ENCODE peak calls at places on chromosomes 7 and 10, in eight cellular contexts. U is psoas muscle, E is AG04450, V is osteoblast, D is fibroblast of lung, R is fibroblast of mammary gland, S is thoracic aorta, Y is foreskin fibroblast. Q is an unnamed sample.

GRCh38 chr7:89027781-89028180 is 232.2 kb upstream of the TEX47 start:
- DNase-seq in Y (no peak), V (no peak), D (no peak), E (no peak), R (no peak), S (no peak), U (no peak), Q (no peak)

GRCh38 chr7:98626393-98627061 is 9.4 kb downstream of the NPTX2 start:
- DNase-seq in S (no peak), U (no peak), D (no peak), Y (no peak), R (no peak), V (peak), E (no peak), Q (no peak)

GRCh38 chr10:130300608-130301025 is 164.4 kb downstream of the GLRX3 start:
- DNase-seq in Y (no peak), D (no peak), S (no peak), V (peak), R (peak), E (no peak), U (peak), Q (peak)

GRCh38 chr7:16755397-16755796 is 1.8 kb downstream of the TSPAN13 start:
- DNase-seq in V (no peak), D (peak), Y (peak), R (no peak), S (no peak), E (no peak), U (no peak), Q (no peak)

GRCh38 chr10:29245476-29245875 is 43.4 kb upstream of the LYZL1 start:
- DNase-seq in E (no peak), Y (no peak), D (no peak), S (no peak), R (no peak), V (peak), U (no peak), Q (no peak)

GRCh38 chr10:7054915-7055314 is 355.9 kb downstream of the SFMBT2 start:
- DNase-seq in S (no peak), Y (peak), E (no peak), R (peak), D (no peak), U (no peak), V (no peak), Q (peak)

GRCh38 chr7:114370177-114370576 is 44.4 kb upstream of the FOXP2 start:
- DNase-seq in D (no peak), S (no peak), Y (no peak), E (no peak), U (no peak), V (no peak), R (no peak), Q (no peak)

GRCh38 chr7:69683002-69683401 is 84.7 kb downstream of the AUTS2 start:
- DNase-seq in Y (no peak), S (no peak), R (no peak), E (no peak), U (no peak), D (no peak), V (no peak), Q (no peak)

GRCh38 chr7:148838905-148839304 is 45.2 kb downstream of the EZH2 start:
- DNase-seq in S (no peak), U (no peak), Y (no peak), R (no peak), V (no peak), D (no peak), E (no peak), Q (no peak)

GRCh38 chr10:17649836-17650235 is 5.9 kb downstream of the STAM start:
- DNase-seq in U (no peak), D (peak), S (no peak), V (peak), R (peak), Y (peak), E (no peak), Q (no peak)

GRCh38 chr10:69407621-69408301 is 9.0 kb downstream of the TACR2 start:
- DNase-seq in U (no peak), S (no peak), E (no peak), D (no peak), R (no peak), V (no peak), Y (peak), Q (no peak)

GRCh38 chr7:94223375-94224084 is 171.2 kb upstream of the COL1A2 start:
- DNase-seq in V (no peak), E (peak), Y (peak), R (peak), U (no peak), D (peak), S (no peak), Q (peak)

GRCh38 chr7:24858108-24858977 is 101.1 kb upstream of the GSDME start:
- DNase-seq in E (no peak), Y (no peak), V (peak), R (no peak), U (no peak), D (no peak), S (no peak), Q (no peak)

DNA sequence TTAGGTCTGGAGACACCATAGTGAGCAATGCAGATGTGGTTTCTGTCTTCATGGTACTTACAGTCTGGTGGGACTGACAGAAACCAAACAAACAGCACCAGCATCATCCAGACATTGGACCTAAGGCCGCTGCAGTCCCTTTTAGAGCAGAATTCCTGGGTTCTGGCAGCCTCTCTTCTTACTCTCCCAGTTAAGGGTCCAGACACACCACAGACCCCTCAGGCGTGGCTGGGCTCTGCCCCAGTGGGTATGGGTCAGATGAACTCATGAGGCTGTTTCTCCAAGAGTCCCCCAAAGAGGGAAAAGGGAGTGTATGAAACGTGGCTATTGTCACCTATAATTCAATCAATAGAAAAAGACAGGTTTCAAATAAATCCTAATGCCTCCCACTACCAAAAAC is 31.3 kb downstream of the PRLHR start:
- DNase-seq in U (no peak), E (no peak), D (no peak), V (no peak), R (no peak), S (no peak), Y (no peak), Q (no peak)
- H3K4me3 ChIP-seq in U (no peak), E (no peak), D (no peak), V (no peak), R (no peak), S (no peak), Y (no peak), Q (no peak)

DNA sequence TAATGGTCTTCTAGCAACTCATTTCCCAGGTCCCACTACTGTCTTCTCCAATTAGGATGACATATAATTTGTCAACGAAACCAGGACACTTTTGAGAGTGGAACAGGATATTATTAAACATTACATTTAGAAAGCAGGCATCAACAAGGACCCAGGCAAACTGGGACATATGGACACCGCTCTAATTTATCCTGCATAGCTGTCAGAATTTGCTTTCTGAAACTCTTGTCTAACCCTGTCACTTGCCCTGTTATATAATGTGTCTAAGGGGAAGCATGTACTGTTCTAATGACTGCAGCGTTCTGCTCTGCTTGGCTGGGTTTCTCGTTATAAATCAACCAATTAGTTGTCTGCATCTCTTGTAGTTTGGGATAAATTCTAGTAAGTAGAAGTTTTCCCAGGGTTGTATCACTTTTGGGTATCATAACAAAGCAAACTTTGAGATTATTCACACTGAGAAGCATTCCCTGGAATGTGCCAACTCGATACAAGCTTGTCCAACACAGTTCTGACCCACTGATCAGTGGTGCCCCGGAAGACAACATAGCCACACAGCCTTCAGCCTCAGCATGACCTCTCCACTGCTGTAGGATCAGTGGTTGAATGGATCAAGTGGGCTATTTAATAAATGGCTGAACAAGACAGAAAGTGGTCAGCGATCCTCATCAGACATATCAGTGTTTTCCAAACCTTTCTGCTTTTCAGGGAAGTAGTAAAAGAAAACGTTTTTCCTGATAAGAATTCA is 228.1 kb downstream of the KIF20B start:
- DNase-seq in S (no peak), D (no peak), U (no peak), V (no peak), E (no peak), R (no peak), Y (no peak), Q (no peak)
- TF ChIP-seq CTCF in S (no peak), D (no peak), U (no peak), V (no peak), E (no peak), R (no peak), Y (no peak), Q (no peak)

GRCh38 chr7:112572669-112573301 is 92.0 kb downstream of the LSMEM1 start:
- DNase-seq in D (no peak), Y (no peak), E (no peak), S (no peak), R (no peak), V (no peak), U (no peak), Q (no peak)

GRCh38 chr7:112571852-112572607 is 91.2 kb downstream of the LSMEM1 start:
- DNase-seq in U (no peak), S (no peak), Y (no peak), E (no peak), V (no peak), R (no peak), D (no peak), Q (no peak)

GRCh38 chr7:112575864-112576263 is 95.1 kb downstream of the LSMEM1 start:
- DNase-seq in S (no peak), V (no peak), D (no peak), R (no peak), Y (no peak), E (no peak), U (no peak), Q (no peak)

GRCh38 chr7:112579388-112579787 is 98.6 kb downstream of the LSMEM1 start:
- DNase-seq in R (no peak), U (no peak), E (no peak), S (no peak), Y (no peak), V (no peak), D (no peak), Q (no peak)

GRCh38 chr7:112573302-112574039 is 92.7 kb downstream of the LSMEM1 start:
- DNase-seq in Y (peak), U (no peak), D (peak), S (no peak), V (no peak), E (no peak), R (peak), Q (no peak)
- H3K4me3 ChIP-seq in Y (no peak), U (no peak), D (no peak), S (no peak), V (no peak), E (no peak), R (no peak), Q (no peak)

DNA sequence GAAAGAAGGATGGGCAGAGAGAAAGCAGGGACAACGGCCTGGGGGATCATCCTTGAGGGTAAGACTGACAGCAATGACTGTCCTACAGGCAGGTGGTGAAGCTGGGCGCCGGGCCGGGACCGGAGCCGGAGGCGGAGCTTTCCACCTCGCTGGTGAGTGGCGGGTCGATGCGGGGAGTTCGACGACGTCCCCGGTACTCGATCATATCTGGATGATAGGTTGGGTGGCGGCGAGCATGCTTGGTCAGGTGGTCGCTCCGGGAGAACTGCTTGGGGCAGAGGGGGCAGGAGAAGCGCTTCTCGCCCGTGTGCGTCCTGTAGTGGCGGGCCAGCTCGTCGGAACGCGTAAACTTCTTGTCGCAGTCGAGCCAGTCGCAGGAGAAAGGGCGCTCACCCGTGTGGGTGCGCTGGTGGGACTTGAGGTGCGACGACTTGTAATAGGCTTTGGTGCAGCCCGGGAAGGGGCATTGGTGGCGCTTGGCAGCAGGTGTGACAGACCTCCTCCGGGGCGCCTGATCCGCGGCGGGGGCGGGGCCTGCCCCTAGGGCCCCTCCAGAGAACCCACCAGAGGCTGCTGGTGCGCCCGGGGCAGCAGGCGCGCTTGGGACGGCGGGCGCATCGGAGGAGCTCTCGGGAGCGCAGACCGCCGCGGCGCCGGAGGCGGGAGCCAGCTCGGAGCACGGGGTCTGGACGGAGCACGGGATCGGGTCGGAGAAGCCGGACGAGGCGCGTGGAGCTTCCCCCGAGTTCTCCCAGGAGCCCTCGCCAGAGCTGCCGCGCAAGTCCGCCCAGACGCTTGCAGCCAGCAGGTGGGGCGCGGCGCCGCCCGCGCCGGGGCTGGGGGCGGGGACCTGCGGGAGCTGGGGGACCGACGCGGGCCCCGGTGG is 784 bp downstream of the KLF14 start:
- DNase-seq in U (peak), V (peak), S (no peak), Y (peak), R (peak), D (peak), E (no peak), Q (no peak)
- TF ChIP-seq CTCF in U (no peak), V (no peak), S (no peak), Y (no peak), R (no peak), D (no peak), E (no peak), Q (no peak)

GRCh38 chr7:101288439-101288838 is 33.2 kb downstream of the IFT22 start:
- DNase-seq in U (no peak), D (no peak), E (no peak), R (no peak), S (no peak), V (no peak), Y (no peak), Q (no peak)
- H3K4me3 ChIP-seq in U (no peak), D (no peak), E (no peak), R (no peak), S (no peak), V (no peak), Y (no peak), Q (no peak)

GRCh38 chr10:86031-86430 is 36.9 kb upstream of the TUBB8 start:
- DNase-seq in E (no peak), U (no peak), D (no peak), Y (no peak), S (no peak), R (no peak), V (no peak), Q (no peak)

GRCh38 chr10:90161-90560 is 41.1 kb upstream of the TUBB8 start:
- DNase-seq in V (no peak), E (no peak), R (no peak), D (no peak), U (no peak), Y (no peak), S (no peak), Q (no peak)

GRCh38 chr10:91313-91712 is 42.2 kb upstream of the TUBB8 start:
- DNase-seq in U (no peak), D (no peak), S (no peak), R (no peak), V (no peak), E (no peak), Y (no peak), Q (no peak)

GRCh38 chr10:87177-88080 is 38.3 kb upstream of the TUBB8 start:
- DNase-seq in S (no peak), Y (no peak), E (no peak), D (no peak), R (no peak), U (no peak), V (peak), Q (no peak)

GRCh38 chr10:88253-88652 is 39.2 kb upstream of the TUBB8 start:
- DNase-seq in R (no peak), U (no peak), S (no peak), Y (no peak), E (no peak), D (no peak), V (no peak), Q (no peak)
- TF ChIP-seq CTCF in R (no peak), U (no peak), S (no peak), Y (no peak), E (no peak), D (no peak), V (no peak), Q (no peak)

DNA sequence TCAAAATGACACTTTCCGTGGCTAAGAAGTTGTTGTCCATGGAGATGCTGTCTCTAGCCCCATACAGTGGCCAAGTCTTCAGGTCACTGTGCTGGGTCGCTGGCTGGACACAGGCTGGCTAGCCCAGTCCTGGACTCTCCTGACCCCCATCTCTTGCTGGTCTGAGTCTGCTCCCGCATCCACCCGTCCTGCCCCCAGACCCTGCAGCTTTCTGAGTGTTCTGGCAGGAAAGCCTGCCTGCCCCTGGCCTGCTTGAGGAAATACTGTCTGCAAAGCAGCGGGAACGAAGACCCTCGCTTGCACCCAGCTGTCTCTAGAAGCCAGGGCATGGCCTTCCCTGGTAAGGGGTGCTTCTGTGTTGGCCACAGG is 850 bp downstream of the ARHGAP22 start:
- DNase-seq in U (no peak), E (no peak), D (no peak), R (no peak), S (no peak), Y (no peak), V (no peak), Q (no peak)
- H3K4me3 ChIP-seq in U (peak), E (peak), D (peak), R (peak), S (peak), Y (peak), V (peak), Q (peak)

DNA sequence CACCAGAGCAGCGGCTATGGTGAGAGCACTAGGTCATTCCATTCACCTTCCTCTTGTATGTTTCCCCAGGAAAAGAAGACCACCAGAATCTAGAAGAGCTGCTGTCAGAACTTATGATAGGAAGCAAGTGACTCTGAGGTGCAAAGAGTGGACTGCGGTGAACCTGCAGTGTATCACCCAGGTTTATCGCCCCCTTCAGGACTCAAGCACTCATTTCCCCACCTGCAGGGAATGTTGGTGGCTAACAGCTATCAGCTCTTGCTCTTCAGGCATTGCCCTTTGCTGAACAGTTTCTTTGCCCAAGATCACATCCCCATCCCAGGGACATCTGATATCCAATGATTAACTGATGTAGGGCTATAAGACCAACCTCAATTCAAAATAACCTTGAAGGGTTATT is 66.3 kb upstream of the IL6 start:
- DNase-seq in V (no peak), U (no peak), D (no peak), R (no peak), Y (no peak), S (no peak), E (no peak), Q (no peak)
- TF ChIP-seq CTCF in V (no peak), U (no peak), D (no peak), R (peak), Y (no peak), S (no peak), E (no peak), Q (peak)

GRCh38 chr7:84123903-84124573 is 70.6 kb downstream of the SEMA3A start:
- DNase-seq in Y (peak), D (peak), S (no peak), V (no peak), R (no peak), E (no peak), U (no peak), Q (no peak)
- H3K4me3 ChIP-seq in Y (peak), D (no peak), S (no peak), V (peak), R (no peak), E (peak), U (no peak), Q (no peak)